ENCODE peak calls at places on chromosomes 6 and 20, in eight cellular contexts. J is mesenchymal stem cell, M is esophagus muscularis mucosa, C is cardiac muscle cell, L is H9, B is PC-9, H is fibroblast of lung, E is colonic mucosa. R is an unnamed sample. For H3K4me1, the result is how much of the 10 kb centered on the place peaks cover.

GRCh38 chr20:58478141-58478805 is 36.9 kb downstream of the APCDD1L start:
- DNase-seq in E (no peak), M (no peak), J (no peak), H (no peak), C (no peak), L (no peak), B (no peak), R (peak)

GRCh38 chr6:81865712-81866111 is 113.2 kb upstream of the TENT5A start:
- DNase-seq in B (peak), M (no peak), H (peak), C (peak), J (peak), L (no peak), E (no peak), R (no peak)

GRCh38 chr20:19249515-19249914 is 37.1 kb downstream of the SLC24A3 start:
- DNase-seq in M (peak), C (peak), B (no peak), J (peak), H (peak), L (no peak), E (peak), R (no peak)

GRCh38 chr20:2336471-2336870 is 40.7 kb downstream of the TGM3 start:
- DNase-seq in J (no peak), E (peak), H (no peak), B (no peak), M (peak), L (no peak), C (no peak), R (no peak)

GRCh38 chr20:49199729-49200293 is 11.7 kb upstream of the STAU1 start:
- DNase-seq in L (no peak), E (no peak), B (no peak), H (no peak), M (no peak), J (no peak), C (no peak), R (no peak)

GRCh38 chr6:96675617-96676016 is 112.7 kb downstream of the FHL5 start:
- DNase-seq in M (no peak), E (no peak), B (no peak), H (no peak), L (no peak), C (no peak), J (no peak), R (no peak)

GRCh38 chr6:158073776-158074175 is 92.1 kb downstream of the SYNJ2 start:
- DNase-seq in J (no peak), C (peak), E (no peak), H (peak), B (no peak), M (no peak), L (no peak), R (no peak)

GRCh38 chr20:32007787-32008616 is 2.2 kb upstream of the CCM2L start:
- DNase-seq in E (no peak), C (peak), M (no peak), J (no peak), L (peak), H (no peak), B (no peak), R (no peak)

GRCh38 chr6:17179246-17180073 is 77.6 kb downstream of the STMND1 start:
- DNase-seq in M (no peak), C (peak), H (peak), L (no peak), J (peak), E (no peak), B (no peak), R (peak)

GRCh38 chr6:26019261-26019845 is 56.8 kb downstream of the TRIM38 start:
- DNase-seq in J (no peak), L (no peak), E (no peak), H (no peak), B (no peak), M (no peak), C (peak), R (peak)

GRCh38 chr6:28597924-28598323 is 72.2 kb downstream of the GPX5 start:
- DNase-seq in M (no peak), E (no peak), C (no peak), L (no peak), H (no peak), J (peak), B (peak), R (no peak)

GRCh38 chr6:90083891-90084290 is 189.6 kb downstream of the GJA10 start:
- DNase-seq in J (no peak), M (no peak), H (no peak), E (no peak), L (no peak), C (no peak), B (no peak), R (no peak)

GRCh38 chr20:11140359-11140758 is 466.6 kb upstream of the JAG1 start:
- DNase-seq in H (peak), J (peak), E (no peak), B (peak), L (no peak), C (peak), M (no peak), R (peak)

GRCh38 chr6:145789443-145789842 is 25.2 kb downstream of the FBXO30 start:
- DNase-seq in L (no peak), B (no peak), E (no peak), C (peak), M (no peak), J (no peak), H (peak), R (no peak)

GRCh38 chr6:147033267-147033666 is 170.9 kb upstream of the STXBP5 start:
- DNase-seq in L (peak), C (no peak), M (no peak), H (no peak), J (no peak), B (no peak), E (no peak), R (peak)

GRCh38 chr6:38640216-38640909 is 634 bp upstream of the BTBD9 start:
- DNase-seq in C (peak), M (peak), L (no peak), B (peak), J (no peak), E (no peak), H (no peak), R (peak)

GRCh38 chr6:166206510-166207389 is 39.1 kb upstream of the TBXT start:
- DNase-seq in E (no peak), L (no peak), J (no peak), B (no peak), C (peak), H (no peak), M (no peak), R (no peak)

GRCh38 chr6:31575335-31575901 is at the start of gene TNF:
- DNase-seq in E (peak), C (no peak), B (no peak), L (no peak), M (no peak), J (no peak), H (no peak), R (peak)

GRCh38 chr20:37845261-37845681 is 57.7 kb upstream of the VSTM2L start:
- DNase-seq in C (no peak), B (no peak), M (no peak), L (no peak), H (no peak), E (no peak), J (no peak), R (no peak)

GRCh38 chr20:35738410-35739179 is 3.5 kb downstream of the RBM39 start:
- DNase-seq in J (no peak), C (no peak), M (no peak), L (no peak), E (no peak), H (no peak), B (no peak), R (no peak)

GRCh38 chr20:55375920-55376319 is 629.4 kb downstream of the CBLN4 start:
- DNase-seq in M (no peak), C (no peak), E (no peak), H (no peak), J (no peak), L (peak), B (no peak), R (no peak)

GRCh38 chr20:62935968-62936585 is 1.9 kb upstream of the GID8 start:
- DNase-seq in M (no peak), C (no peak), H (no peak), E (no peak), L (no peak), J (no peak), B (no peak), R (no peak)
- H3K4me1 ChIP-seq in M (half or more), C (under half), H (under half), E (under half), L (under half), J (under half), B (under half), R (under half)

GRCh38 chr6:56649053-56649769 is 6.5 kb upstream of the DST start:
- DNase-seq in C (peak), E (no peak), B (peak), L (no peak), H (peak), J (peak), M (no peak), R (no peak)

GRCh38 chr6:56649782-56650181 is 7.1 kb upstream of the DST start:
- DNase-seq in E (no peak), J (peak), H (peak), M (no peak), B (no peak), C (peak), L (no peak), R (peak)

GRCh38 chr6:56652994-56653393 is 10.3 kb upstream of the DST start:
- DNase-seq in B (peak), E (no peak), M (no peak), C (peak), L (no peak), J (peak), H (peak), R (peak)

GRCh38 chr6:56652231-56652630 is 9.5 kb upstream of the DST start:
- DNase-seq in H (no peak), E (no peak), B (peak), M (no peak), C (peak), J (no peak), L (no peak), R (peak)

GRCh38 chr6:56650191-56650590 is 7.5 kb upstream of the DST start:
- DNase-seq in L (no peak), H (no peak), M (no peak), J (peak), C (no peak), E (no peak), B (no peak), R (no peak)
- H3K4me1 ChIP-seq in L (under half), H (under half), M (under half), J (under half), C (under half), E (under half), B (under half), R (under half)

DNA sequence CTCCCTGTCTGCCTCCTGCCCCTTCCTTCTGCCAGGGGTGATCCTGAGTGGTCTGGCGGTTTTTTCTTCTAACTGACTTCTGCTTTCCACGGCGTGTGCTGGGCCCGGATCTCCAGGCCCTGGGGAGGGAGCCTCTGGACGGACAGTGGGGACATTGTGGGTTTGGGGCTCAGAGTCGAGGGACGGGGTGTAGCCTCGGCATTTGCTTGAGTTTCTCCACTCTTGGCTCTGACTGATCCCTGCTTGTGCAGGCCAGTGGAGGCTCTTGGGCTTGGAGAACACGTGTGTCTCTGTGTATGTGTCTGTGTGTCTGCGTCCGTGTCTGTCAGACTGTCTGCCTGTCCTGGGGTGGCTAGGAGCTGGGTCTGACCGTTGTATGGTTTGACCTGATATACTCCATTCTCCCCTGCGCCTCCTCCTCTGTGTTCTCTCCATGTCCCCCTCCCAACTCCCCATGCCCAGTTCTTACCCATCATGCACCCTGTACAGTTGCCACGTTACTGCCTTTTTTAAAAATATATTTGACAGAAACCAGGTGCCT is 10.2 kb downstream of the SLC29A1 start:
- DNase-seq in H (no peak), J (no peak), B (no peak), L (no peak), M (no peak), C (no peak), E (no peak), R (no peak)
- H3K4me1 ChIP-seq in H (under half), J (under half), B (under half), L (under half), M (half or more), C (under half), E (under half), R (under half)

DNA sequence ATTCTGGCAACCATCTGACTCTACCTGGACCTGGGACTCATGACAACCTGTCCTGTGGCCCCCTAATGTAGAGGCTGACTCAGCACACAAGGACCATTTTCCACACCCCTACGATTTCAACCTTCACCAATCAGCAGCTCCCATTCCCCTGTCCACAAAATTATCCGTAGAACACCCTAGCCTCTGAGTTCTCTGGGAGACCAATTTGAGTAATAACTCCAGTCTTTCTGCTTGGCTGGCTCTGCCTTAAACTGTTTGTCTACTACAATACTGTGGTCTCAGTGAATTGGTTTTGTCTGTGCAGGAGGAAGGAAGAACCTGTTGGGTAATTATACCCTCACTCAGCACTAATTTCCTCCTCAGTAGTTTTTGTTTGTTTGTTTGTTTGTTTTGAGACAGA is 99.3 kb upstream of the MRPS10 start:
- DNase-seq in C (no peak), E (no peak), B (peak), M (no peak), H (peak), L (no peak), J (no peak), R (no peak)
- H3K4me1 ChIP-seq in C (under half), E (under half), B (half or more), M (under half), H (under half), L (under half), J (under half), R (under half)

DNA sequence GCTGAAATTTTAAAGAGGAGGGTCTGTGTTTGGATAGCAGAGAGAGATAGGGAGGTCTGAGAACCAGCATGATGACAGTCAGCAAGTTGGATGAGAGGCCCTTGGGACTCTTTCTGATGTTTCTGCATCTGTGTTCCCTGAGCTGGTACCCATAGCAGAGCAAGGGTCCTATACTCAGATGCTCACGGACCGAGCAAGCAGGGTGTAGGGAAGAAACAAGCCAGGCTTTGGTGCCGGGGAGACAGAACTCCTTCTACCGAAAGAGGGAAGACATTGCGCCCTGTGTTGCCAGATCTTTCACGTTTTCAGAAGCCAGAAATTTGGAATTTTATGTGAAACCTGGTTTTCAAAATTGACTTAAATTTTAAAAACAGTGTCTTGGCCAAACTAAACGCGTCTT is 34.6 kb downstream of the NEDD9 start:
- DNase-seq in E (no peak), H (no peak), C (no peak), B (no peak), M (no peak), J (no peak), L (no peak), R (no peak)
- H3K4me1 ChIP-seq in E (under half), H (under half), C (under half), B (under half), M (under half), J (under half), L (under half), R (under half)

GRCh38 chr20:43731927-43732326 is 5.1 kb upstream of the GTSF1L start:
- DNase-seq in C (no peak), L (no peak), B (no peak), E (no peak), M (no peak), J (no peak), H (no peak), R (no peak)
- H3K4me1 ChIP-seq in C (under half), L (under half), B (under half), E (under half), M (under half), J (under half), H (under half), R (under half)

R was measured in foreskin keratinocyte.